ENCODE peak calls at places on chromosomes 12 and 14, in four cellular contexts. Z is uterus, C is fibroblast of the aortic adventitia, F is NCI-H1092. S is an unnamed sample.

GRCh38 chr12:104137902-104138746 is at the start of gene NFYB:
- DNase-seq in C (peak; percentile 98), Z (peak; percentile 94), F (peak; percentile 93), S (peak; percentile 98)

GRCh38 chr12:56128669-56129209 is 672 bp downstream of the ESYT1 start:
- DNase-seq in Z (no peak), F (no peak), C (peak; percentile 31), S (no peak)

GRCh38 chr12:100199347-100200136 is 1.1 kb upstream of the ACTR6 start:
- DNase-seq in C (peak; percentile 11), F (peak; percentile 25), Z (peak; percentile 61), S (peak; percentile 18)

GRCh38 chr12:124750787-124751471 is 112.7 kb downstream of the SCARB1 start:
- DNase-seq in F (no peak), C (no peak), Z (no peak), S (no peak)

GRCh38 chr14:104450811-104451401 is 128.7 kb upstream of the C14orf180 start:
- DNase-seq in Z (no peak), C (no peak), F (no peak), S (no peak)

GRCh38 chr14:52951730-52952481 is 1.1 kb upstream of the FERMT2 start:
- DNase-seq in F (no peak), Z (no peak), C (peak; percentile 86), S (peak; percentile 81)

GRCh38 chr14:75132374-75133086 is 5.7 kb upstream of the NEK9 start:
- DNase-seq in F (peak; percentile 41), Z (peak; percentile 30), C (peak; percentile 85), S (peak; percentile 75)

GRCh38 chr12:94336201-94336915 is 123.3 kb downstream of the CEP83 start:
- DNase-seq in F (no peak), C (peak; percentile 32), Z (no peak), S (no peak)

GRCh38 chr14:43687866-43688265 is 819.2 kb downstream of the FSCB start:
- DNase-seq in C (peak; percentile 81), F (no peak), Z (no peak), S (peak; percentile 74)